ENCODE peak calls at places on chromosomes 3 and 15, in seven cellular contexts. One of them, this sample, is unnamed.

GRCh38 chr3:161560006-161560637 is 63.5 kb downstream of the OTOL1 start:
- DNase-seq in M059J: peak; percentile 38
- DNase-seq in AG08395: peak; percentile 52
- DNase-seq in NCI-H2081: peak; percentile 70
- DNase-seq in NCI-H1694 treated with DMSO at 0.1 percent for 48 hours: peak; percentile 25
- DNase-seq in HCEC 1CT: peak; percentile 38
- DNase-seq in SK-N-SH: peak; percentile 34
- DNase-seq in this sample: peak; percentile 63

GRCh38 chr3:15860014-15860934 is 62.5 kb upstream of the ANKRD28 start:
- DNase-seq in SK-N-SH: peak; percentile 58
- DNase-seq in NCI-H1694 treated with DMSO at 0.1 percent for 48 hours: peak; percentile 62
- DNase-seq in HCEC 1CT: peak; percentile 49
- DNase-seq in NCI-H2081: peak; percentile 58
- DNase-seq in M059J: peak; percentile 57
- DNase-seq in AG08395: peak; percentile 48
- DNase-seq in this sample: peak; percentile 47

GRCh38 chr3:10648181-10648580 is 142.8 kb upstream of the ATP2B2 start:
- DNase-seq in SK-N-SH: no peak
- DNase-seq in AG08395: no peak
- DNase-seq in NCI-H2081: no peak
- DNase-seq in NCI-H1694 treated with DMSO at 0.1 percent for 48 hours: no peak
- DNase-seq in HCEC 1CT: no peak
- DNase-seq in M059J: no peak
- DNase-seq in this sample: peak; percentile 21

GRCh38 chr15:33654859-33655258 is 313.4 kb upstream of the CHRM5 start:
- DNase-seq in SK-N-SH: no peak
- DNase-seq in AG08395: no peak
- DNase-seq in HCEC 1CT: no peak
- DNase-seq in NCI-H2081: no peak
- DNase-seq in M059J: peak; percentile 2
- DNase-seq in NCI-H1694 treated with DMSO at 0.1 percent for 48 hours: no peak
- DNase-seq in this sample: peak; percentile 23

GRCh38 chr15:35690698-35691116 is 144.7 kb upstream of the DPH6 start:
- DNase-seq in M059J: no peak
- DNase-seq in HCEC 1CT: peak; percentile 31
- DNase-seq in AG08395: peak; percentile 32
- DNase-seq in NCI-H2081: no peak
- DNase-seq in NCI-H1694 treated with DMSO at 0.1 percent for 48 hours: no peak
- DNase-seq in SK-N-SH: no peak
- DNase-seq in this sample: no peak

GRCh38 chr3:187679638-187680396 is 9.6 kb upstream of the SST start:
- DNase-seq in SK-N-SH: peak; percentile 65
- DNase-seq in NCI-H1694 treated with DMSO at 0.1 percent for 48 hours: peak; percentile 25
- DNase-seq in NCI-H2081: peak; percentile 73
- DNase-seq in M059J: peak; percentile 77
- DNase-seq in AG08395: peak; percentile 86
- DNase-seq in HCEC 1CT: peak; percentile 44
- DNase-seq in this sample: peak; percentile 63

GRCh38 chr3:123783811-123784210 is 100.3 kb downstream of the MYLK start:
- DNase-seq in AG08395: no peak
- DNase-seq in M059J: no peak
- DNase-seq in NCI-H1694 treated with DMSO at 0.1 percent for 48 hours: no peak
- DNase-seq in NCI-H2081: no peak
- DNase-seq in SK-N-SH: no peak
- DNase-seq in HCEC 1CT: no peak
- DNase-seq in this sample: no peak

GRCh38 chr3:7546219-7546618 is 685.3 kb downstream of the GRM7 start:
- DNase-seq in SK-N-SH: no peak
- DNase-seq in HCEC 1CT: no peak
- DNase-seq in NCI-H2081: no peak
- DNase-seq in AG08395: no peak
- DNase-seq in NCI-H1694 treated with DMSO at 0.1 percent for 48 hours: no peak
- DNase-seq in M059J: no peak
- DNase-seq in this sample: peak; percentile 57

GRCh38 chr3:135125171-135125801 is 330.2 kb downstream of the EPHB1 start:
- DNase-seq in SK-N-SH: no peak
- DNase-seq in HCEC 1CT: no peak
- DNase-seq in AG08395: peak; percentile 70
- DNase-seq in M059J: peak; percentile 40
- DNase-seq in NCI-H1694 treated with DMSO at 0.1 percent for 48 hours: no peak
- DNase-seq in NCI-H2081: no peak
- DNase-seq in this sample: peak; percentile 32